ENCODE peak calls at places on chromosomes 12 and 14, in ten cellular contexts. N is GM23248; U is CD8-positive, alpha-beta T cell; X is brain microvascular endothelial cell; G is psoas muscle; M is heart left ventricle; E is astrocyte; A is PC-3; P is SK-N-SH; V is fibroblast of lung. W is an unnamed sample.

GRCh38 chr14:61264699-61265098 is 16.4 kb downstream of the TMEM30B start:
- DNase-seq in N (no peak), U (no peak), X (no peak), G (no peak), M (no peak), E (no peak), A (no peak), P (no peak), V (no peak), W (no peak)

GRCh38 chr12:109753054-109753401 is 39.4 kb downstream of the FAM222A start:
- DNase-seq in N (no peak), U (no peak), X (no peak), G (no peak), M (peak; percentile 11), E (no peak), A (no peak), P (peak; percentile 12), V (no peak), W (no peak)

GRCh38 chr14:52730708-52731111 is 744 bp downstream of the STYX start:
- DNase-seq in N (peak; percentile 64), U (no peak), X (peak; percentile 12), G (no peak), M (no peak), E (peak; percentile 14), A (peak; percentile 45), P (no peak), V (peak; percentile 27), W (no peak)

GRCh38 chr12:131872154-131873046 is 22.0 kb upstream of the ULK1 start:
- DNase-seq in N (peak; percentile 98), U (no peak), X (peak; percentile 89), G (no peak), M (no peak), E (peak; percentile 60), A (peak; percentile 99), P (peak; percentile 42), V (peak; percentile 33), W (no peak)

GRCh38 chr14:59371762-59372161 is 93.4 kb downstream of the GPR135 start:
- DNase-seq in N (no peak), U (no peak), X (no peak), G (no peak), M (no peak), E (no peak), A (no peak), P (no peak), V (no peak), W (no peak)

GRCh38 chr12:105069936-105070702 is 14.1 kb downstream of the ALDH1L2 start:
- DNase-seq in N (no peak), U (no peak), X (no peak), G (no peak), M (no peak), E (no peak), A (no peak), P (no peak), V (no peak), W (no peak)

GRCh38 chr12:110501378-110501721 is 561 bp downstream of the VPS29 start:
- DNase-seq in N (peak; percentile 85), U (no peak), X (peak; percentile 24), G (peak; percentile 32), M (peak; percentile 38), E (peak; percentile 62), A (peak; percentile 60), P (peak; percentile 62), V (peak; percentile 36), W (peak; percentile 32)

GRCh38 chr12:9741726-9742125 is 8.8 kb upstream of the CLECL1 start:
- DNase-seq in N (no peak), U (peak; percentile 67), X (no peak), G (no peak), M (no peak), E (no peak), A (no peak), P (no peak), V (no peak), W (no peak)

GRCh38 chr14:60214415-60215126 is 34.5 kb upstream of the PPM1A start:
- DNase-seq in N (no peak), U (no peak), X (no peak), G (no peak), M (no peak), E (no peak), A (no peak), P (no peak), V (no peak), W (no peak)

GRCh38 chr12:57939291-57939690 is 2.1 kb upstream of the ATP23 start:
- DNase-seq in N (no peak), U (no peak), X (no peak), G (no peak), M (no peak), E (no peak), A (no peak), P (no peak), V (no peak), W (no peak)

GRCh38 chr12:131112016-131112415 is 158.3 kb downstream of the ADGRD1 start:
- DNase-seq in N (peak; percentile 86), U (no peak), X (no peak), G (no peak), M (peak; percentile 7), E (no peak), A (no peak), P (peak; percentile 57), V (no peak), W (peak; percentile 59)

GRCh38 chr12:25119020-25119419 is 75.9 kb downstream of the DNAI7 start:
- DNase-seq in N (no peak), U (no peak), X (no peak), G (no peak), M (no peak), E (no peak), A (no peak), P (no peak), V (no peak), W (no peak)

GRCh38 chr14:73237219-73237785 is at the start of gene PAPLN:
- DNase-seq in N (peak; percentile 43), U (no peak), X (no peak), G (peak; percentile 44), M (no peak), E (no peak), A (peak; percentile 29), P (peak; percentile 73), V (peak; percentile 25), W (no peak)

GRCh38 chr14:64303471-64303917 is 9.3 kb upstream of the ESR2 start:
- DNase-seq in N (peak; percentile 62), U (no peak), X (no peak), G (no peak), M (no peak), E (peak; percentile 50), A (peak; percentile 82), P (peak; percentile 65), V (peak; percentile 75), W (no peak)

GRCh38 chr12:47085815-47086252 is 6.1 kb upstream of the AMIGO2 start:
- DNase-seq in N (peak; percentile 69), U (peak; percentile 44), X (peak; percentile 74), G (no peak), M (no peak), E (peak; percentile 81), A (peak; percentile 79), P (no peak), V (peak; percentile 39), W (no peak)

GRCh38 chr12:106276032-106276728 is 26.4 kb upstream of the TCP11L2 start:
- DNase-seq in N (no peak), U (no peak), X (no peak), G (no peak), M (no peak), E (no peak), A (no peak), P (no peak), V (no peak), W (no peak)

GRCh38 chr14:36647827-36648753 is 13.6 kb upstream of the PAX9 start:
- DNase-seq in N (peak; percentile 76), U (no peak), X (peak; percentile 8), G (no peak), M (peak; percentile 25), E (peak; percentile 15), A (peak; percentile 73), P (peak; percentile 55), V (peak; percentile 39), W (no peak)
- H3K4me3 ChIP-seq in N (peak overlapping the region; percentile 71), U (no peak overlapping the region), X (peak overlapping the region; percentile 24), G (peak overlapping the region; percentile 59), M (peak overlapping the region; percentile 39), E (peak overlapping the region; percentile 44), A (peak overlapping the region; percentile 82), P (peak overlapping the region; percentile 46), V (no peak overlapping the region), W (no peak overlapping the region)

DNA sequence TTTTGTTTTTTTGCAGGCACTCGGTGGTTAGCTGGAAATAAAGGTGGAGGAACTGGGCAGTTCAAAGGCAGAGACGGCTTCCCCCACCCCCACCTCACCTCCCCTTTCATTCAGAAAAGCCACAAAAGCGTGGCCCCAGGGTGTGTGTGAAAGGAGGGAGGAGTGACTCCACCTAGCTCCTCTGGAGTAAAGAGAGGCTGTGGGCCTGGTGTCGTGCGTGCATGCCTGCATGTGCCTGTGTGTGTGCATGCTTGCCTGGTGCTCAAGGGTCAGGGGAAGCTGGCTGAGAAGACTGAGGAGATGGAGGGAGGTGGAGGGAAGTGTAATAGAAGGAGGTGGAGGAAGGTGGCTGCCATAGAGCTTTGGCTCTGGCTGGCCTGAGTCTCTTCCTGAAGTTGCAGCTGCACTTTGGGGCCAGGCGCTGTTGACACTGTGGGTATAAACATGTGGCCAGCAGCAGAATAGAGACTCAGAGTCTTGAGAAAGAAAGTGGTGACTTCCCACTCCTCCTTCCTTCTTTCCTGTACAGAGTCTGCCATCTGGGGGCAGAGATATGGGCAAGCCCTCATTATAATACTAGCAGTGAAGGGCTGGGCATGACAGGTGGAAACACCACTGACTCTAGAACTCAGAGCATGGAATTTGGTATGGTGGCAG is 36.9 kb upstream of the SINHCAF start:
- DNase-seq in N (no peak), U (no peak), X (no peak), G (no peak), M (no peak), E (no peak), A (peak; percentile 26), P (no peak), V (no peak), W (peak; percentile 27)
- H3K27ac ChIP-seq in N (no peak overlapping the region), U (no peak overlapping the region), X (no peak overlapping the region), G (no peak overlapping the region), M (no peak overlapping the region), E (no peak overlapping the region), A (no peak overlapping the region), P (no peak overlapping the region), V (no peak overlapping the region), W (peak overlapping the region; percentile 55)

GRCh38 chr12:52965337-52965731 is 16.4 kb downstream of the KRT18 start:
- DNase-seq in N (no peak), U (no peak), X (no peak), G (peak; percentile 29), M (no peak), E (no peak), A (no peak), P (peak; percentile 47), V (no peak), W (no peak)
- H3K4me3 ChIP-seq in N (peak overlapping the region; percentile 51), U (no peak overlapping the region), X (peak overlapping the region; percentile 53), G (no peak overlapping the region), M (peak overlapping the region; percentile 22), E (peak overlapping the region; percentile 39), A (no peak overlapping the region), P (no peak overlapping the region), V (no peak overlapping the region), W (no peak overlapping the region)

DNA sequence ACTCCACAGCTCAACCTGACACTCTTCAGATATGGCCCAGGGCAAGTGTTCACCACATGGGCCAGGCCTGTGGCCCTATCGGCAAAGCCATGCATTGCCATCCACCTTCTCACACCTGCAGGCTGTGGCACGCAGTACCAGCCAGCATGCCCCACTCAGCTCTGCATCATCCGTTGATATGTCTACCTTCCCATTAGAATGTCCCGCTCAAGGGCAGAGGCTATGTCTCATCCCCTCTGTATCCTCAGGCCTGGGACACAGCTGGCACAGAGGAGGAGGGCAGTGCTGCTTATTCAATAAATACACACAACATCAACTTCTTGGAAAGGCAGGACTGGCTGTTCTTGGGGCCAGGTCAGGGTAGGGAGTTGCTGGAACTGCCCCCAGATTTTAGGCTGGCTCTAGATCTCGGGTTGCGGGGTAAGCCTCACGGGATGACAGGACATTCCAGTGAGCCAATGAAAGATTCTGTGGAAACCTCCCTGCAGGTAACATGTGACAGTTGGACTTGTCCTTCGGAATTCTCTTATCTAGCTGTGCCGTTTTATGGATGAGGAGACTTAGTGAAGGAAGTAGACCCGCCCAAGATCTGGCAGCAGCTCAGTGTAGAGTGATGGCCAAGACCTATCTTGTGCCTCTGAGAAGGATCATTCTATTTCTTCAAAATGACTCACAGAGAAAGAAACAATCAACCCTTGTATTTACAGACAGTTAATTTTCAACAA is 25.6 kb downstream of the SYNE3 start:
- DNase-seq in N (peak; percentile 28), U (no peak), X (no peak), G (no peak), M (no peak), E (no peak), A (peak; percentile 40), P (no peak), V (peak; percentile 40), W (no peak)
- H3K27ac ChIP-seq in N (no peak overlapping the region), U (no peak overlapping the region), X (no peak overlapping the region), G (no peak overlapping the region), M (no peak overlapping the region), E (no peak overlapping the region), A (no peak overlapping the region), P (no peak overlapping the region), V (no peak overlapping the region), W (no peak overlapping the region)